ENCODE peak calls at places on chromosome 17, in four cellular contexts. O is uterus, F is upper lobe of right lung, A is tibial artery. L is an unnamed sample.

GRCh38 chr17:53722407-53722806 is 100.3 kb upstream of the KIF2B start:
- DNase-seq in O (no peak), A (no peak), F (no peak), L (no peak)

GRCh38 chr17:49739662-49740271 is 24.2 kb downstream of the FAM117A start:
- DNase-seq in F (peak; percentile 85), A (peak; percentile 81), O (peak; percentile 76), L (peak; percentile 99)

GRCh38 chr17:40293363-40293762 is 5.7 kb downstream of the CDC6 start:
- DNase-seq in A (no peak), F (no peak), O (no peak), L (no peak)

GRCh38 chr17:38892083-38892482 is 22.2 kb downstream of the LASP1 start:
- DNase-seq in A (no peak), O (no peak), F (no peak), L (no peak)

GRCh38 chr17:17516941-17517720 is 20.9 kb upstream of the RASD1 start:
- DNase-seq in F (no peak), O (no peak), A (no peak), L (no peak)

GRCh38 chr17:78988152-78988551 is 8.4 kb upstream of the LGALS3BP start:
- DNase-seq in A (no peak), O (no peak), F (no peak), L (no peak)

GRCh38 chr17:18980682-18981384 is 23.7 kb downstream of the FAM83G start:
- DNase-seq in O (no peak), F (no peak), A (no peak), L (no peak)

GRCh38 chr17:73363788-73364522 is 52.2 kb upstream of the CDC42EP4 start:
- DNase-seq in F (no peak), O (no peak), A (no peak), L (no peak)

GRCh38 chr17:2063306-2064146 is 8.6 kb downstream of the HIC1 start:
- DNase-seq in F (no peak), A (no peak), O (peak; percentile 71), L (no peak)

GRCh38 chr17:43456661-43457361 is 27.0 kb upstream of the DHX8 start:
- DNase-seq in A (no peak), O (no peak), F (no peak), L (peak; percentile 63)

GRCh38 chr17:69058165-69058564 is 2.6 kb downstream of the ABCA9 start:
- DNase-seq in F (no peak), O (no peak), A (no peak), L (peak; percentile 2)

GRCh38 chr17:78665385-78665951 is 88.3 kb upstream of the DNAH17 start:
- DNase-seq in F (peak; percentile 43), O (no peak), A (no peak), L (no peak)

GRCh38 chr17:49437696-49438438 is 23.2 kb upstream of the PHB1 start:
- DNase-seq in O (no peak), F (no peak), A (no peak), L (no peak)

GRCh38 chr17:36888236-36888957 is 48.9 kb upstream of the LHX1 start:
- DNase-seq in A (no peak), O (no peak), F (no peak), L (no peak)

GRCh38 chr17:49494937-49495841 is at the start of gene NGFR:
- DNase-seq in F (no peak), O (peak; percentile 74), A (no peak), L (peak; percentile 46)

GRCh38 chr17:74769856-74770497 is 6.2 kb downstream of the NAT9 start:
- DNase-seq in A (no peak), F (no peak), O (no peak), L (no peak)

GRCh38 chr17:1304962-1305361 is 25.5 kb downstream of the TRARG1 start:
- DNase-seq in F (no peak), O (no peak), A (no peak), L (no peak)

GRCh38 chr17:36675250-36675649 is 73.9 kb downstream of the MRM1 start:
- DNase-seq in A (no peak), O (no peak), F (no peak), L (peak; percentile 82)

GRCh38 chr17:59342681-59343127 is 11.2 kb downstream of the YPEL2 start:
- DNase-seq in O (no peak), A (no peak), F (no peak), L (no peak)

GRCh38 chr17:78379134-78379497 is 667 bp downstream of the PGS1 start:
- DNase-seq in A (no peak), O (no peak), F (no peak), L (no peak)

GRCh38 chr17:40841246-40841645 is 18.8 kb upstream of the KRT10 start:
- DNase-seq in F (no peak), O (no peak), A (no peak), L (no peak)

GRCh38 chr17:30970757-30971567 is at the start of gene RNF135:
- DNase-seq in O (peak; percentile 82), A (peak; percentile 94), F (peak; percentile 92), L (no peak)

GRCh38 chr17:83085103-83085502 is 5.7 kb downstream of the METRNL start:
- DNase-seq in A (no peak), F (no peak), O (no peak), L (no peak)

GRCh38 chr17:38800237-38800760 is 943 bp upstream of the PIP4K2B start:
- DNase-seq in F (no peak), A (no peak), O (no peak), L (no peak)

GRCh38 chr17:82814834-82815233 is 25.0 kb downstream of the ZNF750 start:
- DNase-seq in O (no peak), F (no peak), A (no peak), L (no peak)

GRCh38 chr17:1089915-1090314 is 89.9 kb downstream of the ABR start:
- DNase-seq in F (peak; percentile 88), A (peak; percentile 89), O (peak; percentile 63), L (no peak)

GRCh38 chr17:73613271-73613941 is 30.8 kb downstream of the SDK2 start:
- DNase-seq in O (no peak), F (no peak), A (no peak), L (no peak)

GRCh38 chr17:77476920-77477805 is 336.4 kb downstream of the SEC14L1 start:
- DNase-seq in A (peak; percentile 96), F (no peak), O (peak; percentile 84), L (no peak)

GRCh38 chr17:7588553-7589203 is 1.2 kb downstream of the SOX15 start:
- DNase-seq in A (no peak), O (peak; percentile 39), F (no peak), L (no peak)
- H3K4me3 ChIP-seq in A (peak overlapping the region; percentile 62), O (peak overlapping the region; percentile 57), F (peak overlapping the region; percentile 28), L (no peak overlapping the region)

DNA sequence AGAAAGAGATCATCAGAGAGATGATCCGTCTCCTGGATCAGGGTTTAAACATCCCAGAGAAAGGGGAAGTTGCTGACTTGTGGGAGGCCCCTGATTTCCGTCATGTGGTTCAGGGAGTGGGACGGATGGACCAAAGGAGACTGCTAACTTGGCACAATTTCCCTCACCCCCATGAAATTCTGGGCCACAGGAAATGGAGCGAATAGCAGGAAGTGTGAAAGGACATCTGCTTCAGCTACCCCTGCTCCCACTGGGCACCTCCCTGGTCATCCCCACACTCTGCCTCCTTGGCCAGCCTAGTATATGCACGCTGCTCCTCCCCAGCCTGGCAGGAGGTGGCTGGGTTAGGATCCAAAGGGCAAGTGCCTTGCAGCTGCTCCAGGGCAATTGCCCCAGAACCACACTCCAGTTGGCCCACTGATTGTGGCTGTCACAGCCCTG is 1.3 kb downstream of the ARRB2 start:
- DNase-seq in A (peak; percentile 76), O (no peak), F (no peak), L (no peak)
- H3K4me3 ChIP-seq in A (no peak overlapping the region), O (no peak overlapping the region), F (peak overlapping the region; percentile 69), L (peak overlapping the region; percentile 85)

DNA sequence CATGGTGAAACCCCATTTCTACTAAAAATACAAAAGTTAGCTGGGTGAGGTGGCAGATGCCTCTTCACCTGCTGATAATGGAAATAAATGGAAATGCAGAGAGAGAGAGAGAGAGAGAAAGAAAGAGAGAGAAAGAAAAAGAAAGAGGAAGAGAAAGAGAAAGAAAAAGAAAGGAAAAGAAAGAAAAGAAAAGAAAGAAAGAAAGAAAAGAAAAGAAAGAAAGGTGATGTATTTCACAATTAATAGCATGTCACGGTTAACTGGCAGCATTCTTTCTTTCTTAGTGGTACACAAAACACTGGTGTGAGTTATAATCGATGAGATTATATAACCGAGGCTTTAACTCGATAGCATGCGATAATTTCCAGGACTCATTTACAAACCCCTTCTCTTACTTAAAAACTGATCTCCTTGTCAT is 3.2 kb downstream of the ACOX1 start:
- DNase-seq in O (no peak), F (no peak), A (no peak), L (no peak)
- H3K4me3 ChIP-seq in O (no peak overlapping the region), F (peak overlapping the region; percentile 6), A (no peak overlapping the region), L (no peak overlapping the region)

GRCh38 chr17:60416368-60416925 is 5.8 kb upstream of the CHCT1 start:
- DNase-seq in F (no peak), A (no peak), O (no peak), L (no peak)

GRCh38 chr17:60423865-60424264 is 1.6 kb downstream of the CHCT1 start:
- DNase-seq in F (no peak), O (no peak), A (no peak), L (no peak)

GRCh38 chr17:60425626-60426025 is 3.3 kb downstream of the CHCT1 start:
- DNase-seq in F (no peak), A (no peak), O (no peak), L (no peak)

GRCh38 chr17:60422162-60422665 is at the start of gene CHCT1:
- DNase-seq in F (peak; percentile 69), A (no peak), O (no peak), L (no peak)

DNA sequence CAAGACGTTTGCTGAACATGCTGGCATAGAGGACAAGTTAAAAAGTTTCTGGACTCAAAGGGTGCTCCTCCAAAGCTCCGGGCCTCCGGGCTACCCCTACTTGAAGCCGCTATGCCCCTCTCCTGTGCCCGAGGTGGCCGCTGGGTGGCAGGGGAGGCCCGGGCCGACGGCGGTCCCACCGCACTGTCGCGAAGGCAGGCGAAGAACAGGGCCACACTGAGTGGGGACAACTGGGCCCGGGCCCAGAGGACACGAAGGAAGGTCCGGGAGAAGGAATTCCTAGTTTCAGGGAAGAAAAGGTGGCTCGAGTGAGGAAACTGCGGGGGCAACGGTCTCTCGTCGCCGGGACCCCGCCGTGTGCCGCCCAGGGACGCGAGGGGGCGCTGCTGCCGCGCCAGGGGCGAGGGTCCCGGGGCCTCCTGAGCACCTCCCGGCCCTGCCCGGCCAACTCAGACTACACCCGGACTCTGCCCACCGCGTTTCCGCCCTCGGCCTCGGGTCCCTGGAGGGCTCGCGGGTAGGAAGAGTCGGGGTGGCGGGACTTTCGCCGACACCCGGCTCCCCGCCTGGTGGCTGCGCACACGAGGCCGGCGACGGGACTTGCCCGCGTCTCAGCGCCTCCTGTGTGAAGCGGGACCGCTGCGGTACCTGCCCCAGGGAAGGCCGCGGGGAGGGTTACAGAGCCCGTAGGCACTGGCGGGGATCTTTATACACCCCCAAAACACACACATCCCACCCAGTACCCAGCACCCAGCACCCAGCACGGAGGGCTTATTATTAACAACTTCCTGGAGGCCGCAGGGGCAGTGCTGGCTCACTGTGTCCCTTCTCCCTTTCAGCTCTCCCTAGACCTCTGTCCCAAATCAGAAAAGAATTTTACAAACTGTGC is 772 bp upstream of the CHCT1 start:
- DNase-seq in F (peak; percentile 89), A (peak; percentile 85), O (peak; percentile 65), L (peak; percentile 9)
- H3K4me3 ChIP-seq in F (peak overlapping the region; percentile 60), A (peak overlapping the region; percentile 61), O (peak overlapping the region; percentile 31), L (peak overlapping the region; percentile 31)

GRCh38 chr17:62165378-62165722 is 100.3 kb upstream of the MED13 start:
- DNase-seq in A (no peak), O (no peak), F (no peak), L (no peak)
- H3K4me3 ChIP-seq in A (no peak overlapping the region), O (no peak overlapping the region), F (no peak overlapping the region), L (no peak overlapping the region)